ENCODE peak calls at places on chromosomes 16 and 17, in eight cellular contexts. One of them, this sample, is unnamed. For H3K9me3 and H3K36me3, the result is how much of the 10 kb centered on the place peaks cover.

GRCh38 chr17:41251261-41251660 is 1.8 kb downstream of the KRTAP9-4 start:
- DNase-seq in stomach: no peak
- DNase-seq in adrenal gland: no peak
- DNase-seq in esophagus squamous epithelium: no peak
- DNase-seq in breast epithelium: no peak
- DNase-seq in ovary: no peak
- DNase-seq in heart left ventricle: no peak
- DNase-seq in HCT116: no peak
- DNase-seq in this sample: no peak

GRCh38 chr16:23679274-23679985 is 741 bp downstream of the PLK1 start:
- DNase-seq in stomach: no peak
- DNase-seq in adrenal gland: no peak
- DNase-seq in esophagus squamous epithelium: no peak
- DNase-seq in breast epithelium: no peak
- DNase-seq in ovary: no peak
- DNase-seq in heart left ventricle: no peak
- DNase-seq in HCT116: no peak
- DNase-seq in this sample: no peak

GRCh38 chr17:70168044-70168978 is 1.0 kb upstream of the KCNJ2 start:
- DNase-seq in stomach: peak
- DNase-seq in adrenal gland: peak
- DNase-seq in esophagus squamous epithelium: no peak
- DNase-seq in breast epithelium: peak
- DNase-seq in ovary: peak
- DNase-seq in heart left ventricle: peak
- DNase-seq in HCT116: no peak
- DNase-seq in this sample: peak

GRCh38 chr17:4573682-4574081 is 10.6 kb upstream of the SMTNL2 start:
- DNase-seq in stomach: no peak
- DNase-seq in adrenal gland: peak
- DNase-seq in esophagus squamous epithelium: no peak
- DNase-seq in breast epithelium: no peak
- DNase-seq in ovary: no peak
- DNase-seq in heart left ventricle: no peak
- DNase-seq in HCT116: no peak
- DNase-seq in this sample: peak

GRCh38 chr17:75105269-75106080 is 4.3 kb upstream of the ARMC7 start:
- DNase-seq in stomach: peak
- DNase-seq in adrenal gland: no peak
- DNase-seq in esophagus squamous epithelium: no peak
- DNase-seq in breast epithelium: no peak
- DNase-seq in ovary: no peak
- DNase-seq in heart left ventricle: no peak
- DNase-seq in HCT116: no peak
- DNase-seq in this sample: peak

GRCh38 chr17:44688200-44688599 is 1.4 kb downstream of the CCDC43 start:
- DNase-seq in stomach: no peak
- DNase-seq in adrenal gland: no peak
- DNase-seq in esophagus squamous epithelium: no peak
- DNase-seq in breast epithelium: no peak
- DNase-seq in ovary: no peak
- DNase-seq in heart left ventricle: no peak
- DNase-seq in HCT116: no peak
- DNase-seq in this sample: no peak

GRCh38 chr17:47203984-47204721 is 5.0 kb upstream of the MYL4 start:
- DNase-seq in stomach: no peak
- DNase-seq in adrenal gland: no peak
- DNase-seq in esophagus squamous epithelium: no peak
- DNase-seq in breast epithelium: no peak
- DNase-seq in ovary: no peak
- DNase-seq in heart left ventricle: no peak
- DNase-seq in HCT116: no peak
- DNase-seq in this sample: no peak

GRCh38 chr16:51407199-51407598 is 256.1 kb upstream of the SALL1 start:
- DNase-seq in stomach: no peak
- DNase-seq in adrenal gland: no peak
- DNase-seq in esophagus squamous epithelium: no peak
- DNase-seq in breast epithelium: no peak
- DNase-seq in ovary: no peak
- DNase-seq in heart left ventricle: no peak
- DNase-seq in HCT116: no peak
- DNase-seq in this sample: no peak

GRCh38 chr16:80569440-80570105 is 28.8 kb downstream of the DYNLRB2 start:
- DNase-seq in stomach: no peak
- DNase-seq in adrenal gland: no peak
- DNase-seq in esophagus squamous epithelium: no peak
- DNase-seq in breast epithelium: no peak
- DNase-seq in ovary: no peak
- DNase-seq in heart left ventricle: no peak
- DNase-seq in HCT116: no peak
- DNase-seq in this sample: no peak

GRCh38 chr17:20232611-20233010 is 223.5 kb downstream of the SPECC1 start:
- DNase-seq in stomach: no peak
- DNase-seq in adrenal gland: peak
- DNase-seq in esophagus squamous epithelium: no peak
- DNase-seq in breast epithelium: no peak
- DNase-seq in ovary: peak
- DNase-seq in heart left ventricle: no peak
- DNase-seq in HCT116: no peak
- DNase-seq in this sample: peak

GRCh38 chr17:71118039-71118438 is 948.7 kb downstream of the KCNJ2 start:
- DNase-seq in stomach: no peak
- DNase-seq in adrenal gland: no peak
- DNase-seq in esophagus squamous epithelium: no peak
- DNase-seq in breast epithelium: no peak
- DNase-seq in ovary: no peak
- DNase-seq in heart left ventricle: no peak
- DNase-seq in HCT116: peak
- DNase-seq in this sample: no peak

GRCh38 chr17:42535400-42536047 is 517 bp upstream of the NAGLU start:
- DNase-seq in stomach: no peak
- DNase-seq in adrenal gland: no peak
- DNase-seq in esophagus squamous epithelium: no peak
- DNase-seq in breast epithelium: no peak
- DNase-seq in ovary: no peak
- DNase-seq in heart left ventricle: no peak
- DNase-seq in HCT116: no peak
- DNase-seq in this sample: no peak

GRCh38 chr16:23564964-23565363 is 7.4 kb downstream of the UBFD1 start:
- DNase-seq in stomach: no peak
- DNase-seq in adrenal gland: no peak
- DNase-seq in esophagus squamous epithelium: no peak
- DNase-seq in breast epithelium: no peak
- DNase-seq in ovary: no peak
- DNase-seq in heart left ventricle: no peak
- DNase-seq in HCT116: no peak
- DNase-seq in this sample: peak

GRCh38 chr17:1956134-1956533 is 69.0 kb downstream of the RTN4RL1 start:
- DNase-seq in stomach: no peak
- DNase-seq in adrenal gland: no peak
- DNase-seq in esophagus squamous epithelium: no peak
- DNase-seq in breast epithelium: no peak
- DNase-seq in ovary: no peak
- DNase-seq in heart left ventricle: no peak
- DNase-seq in HCT116: no peak
- DNase-seq in this sample: no peak

GRCh38 chr16:77787452-77787851 is 912 bp upstream of the VAT1L start:
- DNase-seq in stomach: no peak
- DNase-seq in adrenal gland: no peak
- DNase-seq in esophagus squamous epithelium: no peak
- DNase-seq in breast epithelium: no peak
- DNase-seq in ovary: no peak
- DNase-seq in heart left ventricle: no peak
- DNase-seq in HCT116: no peak
- DNase-seq in this sample: no peak

GRCh38 chr16:77579283-77579985 is 142.9 kb upstream of the NUDT7 start:
- DNase-seq in stomach: no peak
- DNase-seq in adrenal gland: no peak
- DNase-seq in esophagus squamous epithelium: no peak
- DNase-seq in breast epithelium: no peak
- DNase-seq in ovary: no peak
- DNase-seq in heart left ventricle: no peak
- DNase-seq in HCT116: no peak
- DNase-seq in this sample: no peak

GRCh38 chr16:56614549-56614991 is 6.2 kb downstream of the MT2A start:
- DNase-seq in stomach: no peak
- DNase-seq in adrenal gland: no peak
- DNase-seq in esophagus squamous epithelium: no peak
- DNase-seq in breast epithelium: no peak
- DNase-seq in ovary: no peak
- DNase-seq in heart left ventricle: no peak
- DNase-seq in HCT116: no peak
- DNase-seq in this sample: no peak

GRCh38 chr16:82995927-82996441 is 369.2 kb downstream of the CDH13 start:
- DNase-seq in stomach: no peak
- DNase-seq in adrenal gland: peak
- DNase-seq in esophagus squamous epithelium: no peak
- DNase-seq in breast epithelium: no peak
- DNase-seq in ovary: no peak
- DNase-seq in heart left ventricle: no peak
- DNase-seq in HCT116: no peak
- DNase-seq in this sample: no peak

GRCh38 chr16:57348361-57348760 is 10.2 kb upstream of the CCL22 start:
- DNase-seq in stomach: no peak
- DNase-seq in adrenal gland: no peak
- DNase-seq in esophagus squamous epithelium: no peak
- DNase-seq in breast epithelium: no peak
- DNase-seq in ovary: no peak
- DNase-seq in heart left ventricle: no peak
- DNase-seq in HCT116: no peak
- DNase-seq in this sample: no peak

GRCh38 chr16:68954871-68955635 is 111.7 kb downstream of the TANGO6 start:
- DNase-seq in stomach: no peak
- DNase-seq in adrenal gland: no peak
- DNase-seq in esophagus squamous epithelium: no peak
- DNase-seq in breast epithelium: no peak
- DNase-seq in ovary: no peak
- DNase-seq in heart left ventricle: no peak
- DNase-seq in HCT116: no peak
- DNase-seq in this sample: no peak

GRCh38 chr17:49218941-49219913 is 8.7 kb downstream of the ABI3 start:
- DNase-seq in stomach: peak
- DNase-seq in adrenal gland: no peak
- DNase-seq in esophagus squamous epithelium: no peak
- DNase-seq in breast epithelium: no peak
- DNase-seq in ovary: no peak
- DNase-seq in heart left ventricle: peak
- DNase-seq in HCT116: no peak
- DNase-seq in this sample: no peak

GRCh38 chr16:22055881-22056280 is 36.5 kb upstream of the VWA3A start:
- DNase-seq in stomach: no peak
- DNase-seq in adrenal gland: no peak
- DNase-seq in esophagus squamous epithelium: no peak
- DNase-seq in breast epithelium: no peak
- DNase-seq in ovary: no peak
- DNase-seq in heart left ventricle: no peak
- DNase-seq in HCT116: no peak
- DNase-seq in this sample: no peak

GRCh38 chr16:55832788-55833583 is at the start of gene CES1:
- DNase-seq in stomach: no peak
- DNase-seq in adrenal gland: no peak
- DNase-seq in esophagus squamous epithelium: no peak
- DNase-seq in breast epithelium: no peak
- DNase-seq in ovary: peak
- DNase-seq in heart left ventricle: peak
- DNase-seq in HCT116: no peak
- DNase-seq in this sample: peak

GRCh38 chr17:53950207-53950857 is 127.6 kb downstream of the KIF2B start:
- DNase-seq in stomach: no peak
- DNase-seq in adrenal gland: no peak
- DNase-seq in esophagus squamous epithelium: no peak
- DNase-seq in breast epithelium: no peak
- DNase-seq in ovary: no peak
- DNase-seq in heart left ventricle: no peak
- DNase-seq in HCT116: no peak
- DNase-seq in this sample: no peak
- H3K9me3 ChIP-seq in stomach: under half
- H3K9me3 ChIP-seq in adrenal gland: under half
- H3K9me3 ChIP-seq in esophagus squamous epithelium: under half
- H3K9me3 ChIP-seq in breast epithelium: under half
- H3K9me3 ChIP-seq in ovary: under half
- H3K9me3 ChIP-seq in heart left ventricle: under half
- H3K9me3 ChIP-seq in HCT116: half or more
- H3K9me3 ChIP-seq in this sample: under half

GRCh38 chr17:28335201-28335958 is at the start of the genes IFT20 and TNFAIP1:
- DNase-seq in stomach: peak
- DNase-seq in adrenal gland: peak
- DNase-seq in esophagus squamous epithelium: peak
- DNase-seq in breast epithelium: peak
- DNase-seq in ovary: peak
- DNase-seq in heart left ventricle: peak
- DNase-seq in HCT116: peak
- DNase-seq in this sample: peak
- H3K36me3 ChIP-seq in stomach: under half
- H3K36me3 ChIP-seq in adrenal gland: under half
- H3K36me3 ChIP-seq in esophagus squamous epithelium: under half
- H3K36me3 ChIP-seq in breast epithelium: under half
- H3K36me3 ChIP-seq in ovary: under half
- H3K36me3 ChIP-seq in heart left ventricle: under half
- H3K36me3 ChIP-seq in HCT116: under half
- H3K36me3 ChIP-seq in this sample: under half

DNA sequence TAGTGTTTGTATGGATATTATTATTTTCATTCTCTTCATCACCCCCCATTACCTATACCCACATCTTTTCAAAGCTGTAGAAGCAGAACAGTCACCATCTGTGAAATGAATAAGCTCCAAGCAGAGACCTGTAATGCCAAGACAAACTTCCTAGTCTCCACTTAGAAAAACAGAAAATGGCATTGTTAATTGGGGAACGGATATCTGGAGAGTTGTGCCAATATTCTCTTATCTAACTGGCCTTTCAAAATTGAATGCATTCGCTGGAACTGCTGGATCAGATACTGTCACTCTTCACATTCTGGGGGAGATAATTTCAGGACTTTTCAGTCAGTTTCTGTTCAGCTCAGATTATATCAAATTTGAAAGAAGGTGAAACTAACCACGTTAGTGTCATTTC is 464.4 kb upstream of the GOT2 start:
- DNase-seq in stomach: no peak
- DNase-seq in adrenal gland: no peak
- DNase-seq in esophagus squamous epithelium: no peak
- DNase-seq in breast epithelium: no peak
- DNase-seq in ovary: no peak
- DNase-seq in heart left ventricle: no peak
- DNase-seq in HCT116: no peak
- DNase-seq in this sample: no peak
- TF ChIP-seq POLR2A in stomach: no peak
- TF ChIP-seq POLR2A in adrenal gland: no peak
- TF ChIP-seq POLR2A in esophagus squamous epithelium: no peak
- TF ChIP-seq POLR2A in breast epithelium: no peak
- TF ChIP-seq POLR2A in ovary: no peak
- TF ChIP-seq POLR2A in heart left ventricle: no peak
- TF ChIP-seq POLR2A in HCT116: no peak
- TF ChIP-seq POLR2A in this sample: no peak

DNA sequence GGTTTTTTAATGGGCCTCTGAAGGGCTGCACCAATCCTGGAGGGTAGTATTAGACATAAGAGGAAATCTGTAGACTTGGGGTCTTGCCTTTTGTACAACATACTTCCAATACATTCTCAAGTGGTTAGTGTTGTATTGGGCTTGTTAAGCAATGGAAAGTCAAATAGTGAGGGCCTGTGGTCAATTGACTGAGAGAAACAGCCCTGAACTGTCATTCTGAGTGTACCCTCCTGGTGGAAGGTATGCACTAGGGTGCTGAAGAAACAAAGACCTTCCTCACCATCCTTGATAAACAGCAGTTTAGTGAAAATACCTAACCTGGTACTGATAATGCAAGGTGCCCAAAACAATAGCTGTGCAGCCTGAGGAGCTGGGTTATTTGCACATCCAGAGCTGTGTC is 22.2 kb downstream of the OR2C1 start:
- DNase-seq in stomach: no peak
- DNase-seq in adrenal gland: no peak
- DNase-seq in esophagus squamous epithelium: no peak
- DNase-seq in breast epithelium: no peak
- DNase-seq in ovary: no peak
- DNase-seq in heart left ventricle: no peak
- DNase-seq in HCT116: no peak
- DNase-seq in this sample: no peak
- H3K9me3 ChIP-seq in stomach: under half
- H3K9me3 ChIP-seq in adrenal gland: under half
- H3K9me3 ChIP-seq in esophagus squamous epithelium: half or more
- H3K9me3 ChIP-seq in breast epithelium: half or more
- H3K9me3 ChIP-seq in ovary: under half
- H3K9me3 ChIP-seq in heart left ventricle: half or more
- H3K9me3 ChIP-seq in HCT116: under half
- H3K9me3 ChIP-seq in this sample: under half

This sample was measured in testis.